ENCODE peak calls at places on chromosome 11, in four cellular contexts. X is H1, I is ovary, H is GM12865. Y is an unnamed sample.

GRCh38 chr11:94504689-94505293 is 7.5 kb upstream of the C11orf97 start:
- DNase-seq in X (no peak), I (no peak), H (peak; percentile 60), Y (no peak)

GRCh38 chr11:82229346-82229745 is 504.3 kb downstream of the FAM181B start:
- DNase-seq in X (no peak), I (no peak), H (peak; percentile 30), Y (no peak)

GRCh38 chr11:116687458-116688201 is 85.2 kb downstream of the BUD13 start:
- DNase-seq in X (peak; percentile 58), I (no peak), H (no peak), Y (peak; percentile 41)

GRCh38 chr11:13223112-13223511 is 54.5 kb upstream of the BMAL1 start:
- DNase-seq in X (no peak), I (no peak), H (no peak), Y (no peak)

GRCh38 chr11:67277231-67277961 is 11.1 kb downstream of the GRK2 start:
- DNase-seq in X (no peak), I (peak; percentile 88), H (peak; percentile 98), Y (peak; percentile 72)

GRCh38 chr11:135027461-135027860 is 615.4 kb upstream of the B3GAT1 start:
- DNase-seq in X (no peak), I (no peak), H (peak; percentile 34), Y (no peak)

GRCh38 chr11:92225206-92225562 is 566 bp downstream of the FAT3 start:
- DNase-seq in X (no peak), I (no peak), H (no peak), Y (peak; percentile 15)

GRCh38 chr11:120067361-120068113 is 70.4 kb downstream of the TRIM29 start:
- DNase-seq in X (no peak), I (no peak), H (no peak), Y (peak; percentile 83)

GRCh38 chr11:78573271-78574035 is 1.2 kb downstream of the NARS2 start:
- DNase-seq in X (no peak), I (no peak), H (no peak), Y (no peak)

GRCh38 chr11:33630936-33631748 is 69.5 kb downstream of the C11orf91 start:
- DNase-seq in X (no peak), I (no peak), H (no peak), Y (no peak)

GRCh38 chr11:44036811-44037657 is 10.7 kb upstream of the ACCSL start:
- DNase-seq in X (peak; percentile 61), I (peak; percentile 89), H (peak; percentile 61), Y (peak; percentile 84)

GRCh38 chr11:96311120-96311568 is 31.9 kb downstream of the MAML2 start:
- DNase-seq in X (no peak), I (no peak), H (no peak), Y (no peak)

GRCh38 chr11:75717608-75718403 is at the start of gene MOGAT2:
- DNase-seq in X (no peak), I (no peak), H (no peak), Y (no peak)

GRCh38 chr11:10784229-10785145 is 24.2 kb downstream of the EIF4G2 start:
- DNase-seq in X (no peak), I (no peak), H (no peak), Y (no peak)

GRCh38 chr11:43943931-43944751 is 1.7 kb downstream of the C11orf96 start:
- DNase-seq in X (no peak), I (peak; percentile 80), H (no peak), Y (peak; percentile 19)

GRCh38 chr11:2573240-2574042 is 126.4 kb downstream of the KCNQ1OT1 start:
- DNase-seq in X (no peak), I (peak; percentile 26), H (no peak), Y (no peak)

GRCh38 chr11:3134218-3134621 is 30.9 kb downstream of the OSBPL5 start:
- DNase-seq in X (no peak), I (no peak), H (no peak), Y (no peak)

GRCh38 chr11:16987205-16987568 is 27.0 kb downstream of the PLEKHA7 start:
- DNase-seq in X (no peak), I (peak; percentile 85), H (no peak), Y (peak; percentile 88)

GRCh38 chr11:13772223-13773046 is 104.0 kb downstream of the FAR1 start:
- DNase-seq in X (peak; percentile 31), I (no peak), H (peak; percentile 74), Y (peak; percentile 20)

GRCh38 chr11:46560300-46561025 is 33.4 kb downstream of the AMBRA1 start:
- DNase-seq in X (no peak), I (no peak), H (peak; percentile 64), Y (no peak)

GRCh38 chr11:16280256-16280682 is 76.1 kb downstream of the SOX6 start:
- DNase-seq in X (no peak), I (no peak), H (peak; percentile 6), Y (no peak)

GRCh38 chr11:65382804-65383368 is 440 bp upstream of the SLC25A45 start:
- DNase-seq in X (no peak), I (no peak), H (no peak), Y (no peak)
- H3K4me3 ChIP-seq in X (no peak overlapping the region), I (peak overlapping the region; percentile 35), H (peak overlapping the region; percentile 86), Y (no peak overlapping the region)

DNA sequence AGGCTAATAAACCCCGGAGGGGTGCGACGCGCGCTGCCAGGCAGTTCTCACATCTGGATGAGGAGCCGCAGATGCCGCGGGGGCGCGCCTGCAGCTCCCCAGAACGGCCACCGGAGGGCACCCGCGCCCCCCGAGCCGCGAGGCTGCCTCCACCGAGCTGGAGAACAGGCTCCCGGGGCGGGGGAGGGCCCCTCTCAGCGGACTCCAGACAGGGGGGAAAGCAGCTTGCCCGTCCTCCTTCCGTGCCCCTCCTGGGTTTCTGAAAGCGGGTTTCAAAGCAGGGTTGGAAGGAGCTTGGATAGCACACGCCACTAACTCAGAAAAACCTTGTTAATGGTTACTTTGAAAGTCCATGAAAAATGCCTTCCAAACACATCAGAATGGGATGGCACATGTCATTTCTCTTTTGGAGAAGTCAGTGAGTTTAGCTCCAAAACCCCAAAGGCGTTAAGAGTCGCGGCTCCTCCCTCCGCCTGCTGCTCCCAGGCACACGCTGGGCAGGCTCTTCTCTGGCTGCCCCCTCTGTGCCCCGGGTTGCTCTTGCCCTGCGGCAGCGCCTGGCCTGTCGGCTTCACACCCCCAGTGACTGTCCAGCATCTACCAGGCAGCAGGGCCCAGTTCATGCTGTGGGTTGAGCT is 317.8 kb downstream of the NTM start:
- DNase-seq in X (peak; percentile 23), I (peak; percentile 56), H (peak; percentile 57), Y (peak; percentile 54)
- H3K4me3 ChIP-seq in X (no peak overlapping the region), I (no peak overlapping the region), H (no peak overlapping the region), Y (no peak overlapping the region)

GRCh38 chr11:64339319-64339718 is 685 bp upstream of the CCDC88B start:
- DNase-seq in X (no peak), I (no peak), H (no peak), Y (peak; percentile 5)
- H3K4me3 ChIP-seq in X (no peak overlapping the region), I (no peak overlapping the region), H (peak overlapping the region; percentile 77), Y (no peak overlapping the region)

DNA sequence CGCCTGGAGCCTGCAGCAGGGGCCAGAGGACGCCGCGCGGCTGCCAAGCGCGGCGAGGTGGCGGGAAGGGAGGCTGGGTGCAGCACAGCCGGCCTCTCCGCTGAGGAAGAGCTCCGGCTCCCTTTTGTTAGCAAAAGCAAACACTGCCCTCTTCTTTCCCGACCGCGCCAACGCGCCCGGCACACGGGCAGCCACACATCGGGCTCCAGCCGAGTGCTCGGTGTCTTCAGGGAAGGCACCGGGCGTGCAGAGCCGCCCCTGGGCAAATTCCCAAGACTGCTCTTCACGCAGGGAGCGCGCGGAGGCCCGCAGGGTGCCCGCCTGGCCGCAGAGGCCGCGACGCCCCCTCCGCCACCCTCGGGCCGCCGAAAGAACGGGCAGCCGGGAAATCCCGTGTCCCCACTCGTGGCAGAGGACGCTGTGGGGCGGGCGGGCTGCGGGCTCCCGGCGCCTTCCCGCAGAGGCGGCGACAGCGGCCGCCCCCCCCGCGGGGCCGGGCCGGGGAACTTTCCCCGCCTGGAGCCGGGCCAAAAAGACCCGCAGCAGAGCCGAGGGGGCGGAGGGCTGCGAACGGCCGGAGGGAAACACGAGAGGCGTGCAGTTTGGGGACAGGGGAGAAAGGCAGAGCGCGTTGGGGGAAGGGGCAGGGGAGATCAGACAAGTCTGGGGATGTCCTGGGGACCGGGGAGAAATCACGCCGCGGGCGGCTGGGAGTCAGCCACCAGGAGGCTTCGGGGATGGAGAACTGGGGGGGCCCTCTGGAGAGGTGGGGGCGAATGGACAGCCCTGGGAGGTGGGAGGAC is 931 bp downstream of the CADM1 start:
- DNase-seq in X (no peak), I (peak; percentile 76), H (peak; percentile 50), Y (peak; percentile 72)
- H3K4me3 ChIP-seq in X (peak overlapping the region; percentile 87), I (peak overlapping the region; percentile 66), H (peak overlapping the region; percentile 14), Y (peak overlapping the region; percentile 63)

DNA sequence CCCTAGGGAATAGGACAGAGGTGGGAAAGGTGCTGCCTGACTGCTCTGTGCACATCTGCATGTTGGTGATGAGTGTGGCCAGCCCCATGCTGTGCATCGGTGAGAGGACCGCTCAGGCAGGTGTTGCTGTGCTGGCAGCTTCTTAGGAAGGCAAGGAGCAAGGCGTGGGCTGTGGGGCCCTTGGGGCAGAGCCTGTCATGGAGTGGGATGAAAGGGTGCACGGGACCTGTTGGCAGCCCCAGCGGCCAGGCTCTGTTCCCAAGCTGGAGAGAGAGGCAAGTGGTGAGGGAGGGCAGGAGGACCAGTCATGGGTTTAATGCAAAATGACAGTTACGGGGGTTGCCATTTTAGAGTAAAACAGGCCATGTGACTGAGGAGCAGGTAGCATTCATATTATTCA is 78.3 kb downstream of the ZBTB16 start:
- DNase-seq in X (no peak), I (no peak), H (no peak), Y (no peak)
- H3K4me3 ChIP-seq in X (no peak overlapping the region), I (no peak overlapping the region), H (no peak overlapping the region), Y (no peak overlapping the region)

DNA sequence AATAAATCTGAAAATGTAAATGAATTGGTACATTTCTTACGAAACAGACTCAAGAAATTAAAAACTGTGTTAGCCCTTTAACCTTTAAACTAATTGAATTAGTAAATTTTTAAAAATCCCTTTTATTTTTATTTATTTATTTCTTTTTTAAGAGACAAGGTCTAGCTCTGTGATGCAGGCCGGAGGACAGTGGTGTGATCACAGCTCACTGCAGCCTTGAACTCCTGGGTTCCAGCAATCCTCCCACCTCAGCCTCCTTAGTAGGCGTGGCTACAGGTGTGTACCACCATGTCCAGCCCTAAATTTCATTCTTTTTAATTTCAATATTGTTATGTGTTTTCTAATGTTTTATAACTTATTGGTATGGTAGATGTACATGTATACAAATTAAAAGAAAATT is 72.6 kb downstream of the MYEOV start:
- DNase-seq in X (no peak), I (no peak), H (no peak), Y (no peak)
- H3K4me3 ChIP-seq in X (no peak overlapping the region), I (no peak overlapping the region), H (no peak overlapping the region), Y (no peak overlapping the region)

DNA sequence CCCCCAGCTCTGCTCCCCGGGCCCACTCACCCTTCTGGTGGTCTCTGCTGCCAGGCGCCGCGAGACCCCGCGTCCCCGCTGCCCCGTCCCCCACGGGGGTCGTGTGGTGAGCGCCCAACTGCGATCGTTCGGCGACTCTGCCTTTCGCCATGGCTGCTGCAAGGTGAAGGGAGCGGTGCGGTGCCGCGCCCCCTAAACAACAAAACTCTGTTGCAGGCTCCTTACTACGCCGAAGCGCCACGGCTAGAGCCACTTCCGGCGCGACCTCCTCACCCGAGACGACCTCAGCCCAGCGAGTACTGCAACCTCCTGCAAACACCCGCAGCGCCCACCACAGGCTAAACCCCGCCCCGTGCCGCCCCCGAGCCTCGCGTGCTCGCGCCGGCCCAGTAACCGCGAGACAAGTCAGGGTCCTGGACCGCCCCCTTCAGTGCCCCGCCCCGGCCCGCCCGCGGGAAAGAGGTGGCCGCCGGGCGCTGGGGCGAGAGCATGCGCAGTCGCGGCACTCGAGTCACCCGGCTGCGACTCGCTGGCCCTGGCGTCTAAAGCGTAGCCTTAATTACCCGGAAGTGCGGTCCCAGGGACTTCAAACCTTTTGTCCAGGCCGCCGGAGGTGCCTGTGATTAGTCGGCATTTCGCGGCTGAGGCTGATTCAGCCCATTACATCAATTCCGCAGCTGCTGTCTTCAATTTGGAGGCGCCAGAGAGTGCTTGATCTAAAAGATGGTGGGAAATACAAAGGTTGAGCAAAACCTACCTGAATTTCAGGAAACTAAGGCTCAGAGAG is at the start of gene TMEM41B:
- DNase-seq in X (peak; percentile 97), I (peak; percentile 98), H (peak; percentile 99), Y (peak; percentile 99)
- H3K4me3 ChIP-seq in X (peak within 1 kb of the TSS; percentile 94), I (peak within 1 kb of the TSS; percentile 96), H (peak within 1 kb of the TSS; percentile 98), Y (peak within 1 kb of the TSS; percentile 91)

Y was measured in WERI-Rb-1.